ENCODE peak calls at places on chromosomes 13 and 19, in six cellular contexts. One of them, this sample, is unnamed.

GRCh38 chr13:26971990-26972888 is 199.4 kb downstream of the USP12 start:
- DNase-seq in HepG2: peak; percentile 74
- DNase-seq in H1: peak; percentile 70
- DNase-seq in HCT116: peak; percentile 26
- DNase-seq in SK-N-SH: no peak
- DNase-seq in K562: peak; percentile 37
- DNase-seq in this sample: peak; percentile 77

GRCh38 chr13:33106656-33107402 is 90.6 kb downstream of the KL start:
- DNase-seq in HCT116: no peak
- DNase-seq in K562: no peak
- DNase-seq in SK-N-SH: no peak
- DNase-seq in H1: no peak
- DNase-seq in HepG2: no peak
- DNase-seq in this sample: no peak

GRCh38 chr19:5232798-5233505 is 107.7 kb downstream of the PTPRS start:
- DNase-seq in HepG2: no peak
- DNase-seq in HCT116: no peak
- DNase-seq in SK-N-SH: no peak
- DNase-seq in K562: no peak
- DNase-seq in H1: no peak
- DNase-seq in this sample: no peak

GRCh38 chr13:60869941-60870613 is 473.1 kb downstream of the TDRD3 start:
- DNase-seq in K562: no peak
- DNase-seq in HCT116: no peak
- DNase-seq in SK-N-SH: no peak
- DNase-seq in HepG2: no peak
- DNase-seq in H1: no peak
- DNase-seq in this sample: no peak

GRCh38 chr19:53646144-53646543 is 14.3 kb downstream of the DPRX start:
- DNase-seq in HCT116: no peak
- DNase-seq in H1: no peak
- DNase-seq in HepG2: no peak
- DNase-seq in SK-N-SH: no peak
- DNase-seq in K562: no peak
- DNase-seq in this sample: no peak

GRCh38 chr19:33297401-33298145 is 4.8 kb downstream of the CEBPA start:
- DNase-seq in H1: no peak
- DNase-seq in K562: no peak
- DNase-seq in HepG2: no peak
- DNase-seq in SK-N-SH: peak; percentile 21
- DNase-seq in HCT116: no peak
- DNase-seq in this sample: no peak

GRCh38 chr13:92941167-92941566 is 285.4 kb upstream of the GPC6 start:
- DNase-seq in HepG2: no peak
- DNase-seq in SK-N-SH: no peak
- DNase-seq in H1: no peak
- DNase-seq in HCT116: no peak
- DNase-seq in K562: no peak
- DNase-seq in this sample: no peak

GRCh38 chr13:48667136-48667535 is 13.4 kb downstream of the CYSLTR2 start:
- DNase-seq in K562: no peak
- DNase-seq in SK-N-SH: no peak
- DNase-seq in HepG2: no peak
- DNase-seq in HCT116: no peak
- DNase-seq in H1: no peak
- DNase-seq in this sample: no peak

GRCh38 chr13:60165391-60166099 is 1.8 kb upstream of the DIAPH3 start:
- DNase-seq in K562: peak; percentile 12
- DNase-seq in H1: no peak
- DNase-seq in SK-N-SH: no peak
- DNase-seq in HepG2: no peak
- DNase-seq in HCT116: no peak
- DNase-seq in this sample: no peak

GRCh38 chr13:112716461-112716820 is 26.6 kb downstream of the ATP11A start:
- DNase-seq in HepG2: no peak
- DNase-seq in K562: no peak
- DNase-seq in H1: no peak
- DNase-seq in SK-N-SH: no peak
- DNase-seq in HCT116: no peak
- DNase-seq in this sample: no peak

GRCh38 chr13:104854007-104854406 is 1681.5 kb downstream of the EFNB2 start:
- DNase-seq in K562: no peak
- DNase-seq in HepG2: no peak
- DNase-seq in SK-N-SH: no peak
- DNase-seq in H1: no peak
- DNase-seq in HCT116: no peak
- DNase-seq in this sample: no peak

GRCh38 chr13:105219636-105220035 is 1315.8 kb downstream of the EFNB2 start:
- DNase-seq in HCT116: no peak
- DNase-seq in SK-N-SH: no peak
- DNase-seq in HepG2: no peak
- DNase-seq in H1: no peak
- DNase-seq in K562: no peak
- DNase-seq in this sample: no peak

GRCh38 chr19:49833594-49833993 is 15.5 kb downstream of the MED25 start:
- DNase-seq in HepG2: no peak
- DNase-seq in K562: no peak
- DNase-seq in H1: no peak
- DNase-seq in SK-N-SH: no peak
- DNase-seq in HCT116: no peak
- DNase-seq in this sample: no peak

GRCh38 chr13:27481766-27482165 is 31.4 kb upstream of the MTIF3 start:
- DNase-seq in HCT116: peak; percentile 37
- DNase-seq in SK-N-SH: peak; percentile 65
- DNase-seq in HepG2: peak; percentile 37
- DNase-seq in K562: peak; percentile 63
- DNase-seq in H1: peak; percentile 95
- DNase-seq in this sample: peak; percentile 60

GRCh38 chr19:44202470-44202869 is 9.9 kb upstream of the ZNF227 start:
- DNase-seq in HepG2: no peak
- DNase-seq in HCT116: no peak
- DNase-seq in SK-N-SH: no peak
- DNase-seq in H1: no peak
- DNase-seq in K562: no peak
- DNase-seq in this sample: no peak

GRCh38 chr19:5338661-5339469 is 1.7 kb downstream of the PTPRS start:
- DNase-seq in HepG2: no peak
- DNase-seq in K562: no peak
- DNase-seq in HCT116: no peak
- DNase-seq in H1: no peak
- DNase-seq in SK-N-SH: peak; percentile 81
- DNase-seq in this sample: no peak

GRCh38 chr19:741506-742131 is 9.3 kb upstream of the MISP start:
- DNase-seq in HCT116: no peak
- DNase-seq in SK-N-SH: peak; percentile 71
- DNase-seq in H1: no peak
- DNase-seq in HepG2: peak; percentile 61
- DNase-seq in K562: peak; percentile 65
- DNase-seq in this sample: peak; percentile 25

GRCh38 chr19:46608581-46609345 is 7.6 kb downstream of the CALM3 start:
- DNase-seq in SK-N-SH: peak; percentile 5
- DNase-seq in K562: no peak
- DNase-seq in HCT116: no peak
- DNase-seq in HepG2: no peak
- DNase-seq in H1: no peak
- DNase-seq in this sample: no peak

GRCh38 chr19:6362351-6362801 is 1.0 kb downstream of the CLPP start:
- DNase-seq in HepG2: no peak
- DNase-seq in K562: no peak
- DNase-seq in SK-N-SH: no peak
- DNase-seq in H1: no peak
- DNase-seq in HCT116: no peak
- DNase-seq in this sample: no peak

GRCh38 chr13:93767917-93768422 is 541.4 kb downstream of the GPC6 start:
- DNase-seq in K562: no peak
- DNase-seq in HCT116: no peak
- DNase-seq in SK-N-SH: no peak
- DNase-seq in HepG2: peak; percentile 74
- DNase-seq in H1: no peak
- DNase-seq in this sample: no peak

GRCh38 chr13:95641291-95641811 is 3.2 kb downstream of the DZIP1 start:
- DNase-seq in K562: no peak
- DNase-seq in HepG2: no peak
- DNase-seq in SK-N-SH: no peak
- DNase-seq in HCT116: no peak
- DNase-seq in H1: peak; percentile 63
- DNase-seq in this sample: no peak

GRCh38 chr19:43934055-43934984 is 762 bp downstream of the ZNF45 start:
- DNase-seq in HCT116: no peak
- DNase-seq in HepG2: no peak
- DNase-seq in SK-N-SH: peak; percentile 15
- DNase-seq in K562: peak; percentile 16
- DNase-seq in H1: no peak
- DNase-seq in this sample: no peak

GRCh38 chr13:52848455-52849190 is at the start of gene PCDH8:
- DNase-seq in K562: no peak
- DNase-seq in HCT116: no peak
- DNase-seq in SK-N-SH: peak; percentile 93
- DNase-seq in H1: peak; percentile 94
- DNase-seq in HepG2: no peak
- DNase-seq in this sample: no peak

GRCh38 chr13:29924951-29925350 is 74.5 kb upstream of the UBL3 start:
- DNase-seq in H1: no peak
- DNase-seq in HCT116: no peak
- DNase-seq in SK-N-SH: no peak
- DNase-seq in K562: no peak
- DNase-seq in HepG2: no peak
- DNase-seq in this sample: no peak
- TF ChIP-seq JUND in H1: no peak
- TF ChIP-seq JUND in HCT116: no peak
- TF ChIP-seq JUND in SK-N-SH: no peak
- TF ChIP-seq JUND in K562: no peak
- TF ChIP-seq JUND in HepG2: no peak
- TF ChIP-seq JUND in this sample: no peak

DNA sequence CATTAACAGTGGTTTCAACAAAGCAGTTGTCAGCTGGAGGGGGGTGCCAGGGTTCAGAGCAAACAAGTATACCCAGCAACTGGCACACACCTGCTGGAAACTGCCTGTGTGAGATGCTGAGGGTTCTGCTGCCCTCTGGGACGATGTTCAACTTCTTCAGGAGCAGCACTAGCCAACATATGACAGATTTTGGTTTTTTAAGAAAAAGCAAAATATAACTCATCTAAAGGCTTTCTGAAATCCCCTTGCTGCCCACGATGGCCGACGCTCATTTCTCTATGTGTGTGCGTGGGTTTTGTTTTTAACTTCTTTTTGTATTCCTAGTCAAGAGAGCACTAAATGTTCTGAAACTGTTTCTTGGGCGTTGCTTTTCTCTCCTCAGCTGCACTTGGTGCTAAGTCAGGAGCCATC is 79.9 kb downstream of the MRPL57 start:
- DNase-seq in HCT116: no peak
- DNase-seq in H1: no peak
- DNase-seq in HepG2: no peak
- DNase-seq in K562: no peak
- DNase-seq in SK-N-SH: no peak
- DNase-seq in this sample: no peak
- TF ChIP-seq JUND in HCT116: no peak
- TF ChIP-seq JUND in H1: no peak
- TF ChIP-seq JUND in HepG2: no peak
- TF ChIP-seq JUND in K562: no peak
- TF ChIP-seq JUND in SK-N-SH: no peak
- TF ChIP-seq JUND in this sample: no peak

DNA sequence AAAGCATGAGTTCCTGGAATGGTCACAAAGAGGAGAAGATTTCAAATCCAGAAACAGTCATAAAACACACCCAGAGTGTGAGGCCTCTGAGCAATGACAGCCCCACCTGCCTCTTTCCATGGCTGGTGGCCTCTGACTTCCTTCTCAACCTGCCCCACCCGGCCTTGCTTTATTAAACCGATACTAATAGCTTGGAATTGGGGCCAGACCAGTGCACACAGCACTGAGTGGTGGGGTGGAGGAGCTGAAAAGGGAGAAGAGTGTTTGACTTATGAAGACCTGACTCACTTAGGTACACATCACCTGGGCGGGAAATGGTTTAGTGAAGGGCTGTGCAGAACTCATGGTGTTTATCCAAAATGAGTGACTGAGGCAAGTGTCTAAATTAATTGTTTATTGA is 20.7 kb upstream of the CEACAM6 start:
- DNase-seq in HCT116: no peak
- DNase-seq in HepG2: no peak
- DNase-seq in K562: no peak
- DNase-seq in H1: no peak
- DNase-seq in SK-N-SH: no peak
- DNase-seq in this sample: no peak
- TF ChIP-seq JUND in HCT116: no peak
- TF ChIP-seq JUND in HepG2: no peak
- TF ChIP-seq JUND in K562: no peak
- TF ChIP-seq JUND in H1: no peak
- TF ChIP-seq JUND in SK-N-SH: no peak
- TF ChIP-seq JUND in this sample: no peak

GRCh38 chr13:75876371-75877050 is 240.4 kb downstream of the LMO7 start:
- DNase-seq in K562: peak; percentile 53
- DNase-seq in SK-N-SH: peak; percentile 55
- DNase-seq in HepG2: peak; percentile 46
- DNase-seq in H1: peak; percentile 70
- DNase-seq in HCT116: peak; percentile 60
- DNase-seq in this sample: peak; percentile 19

GRCh38 chr13:75879656-75880055 is 243.5 kb downstream of the LMO7 start:
- DNase-seq in SK-N-SH: no peak
- DNase-seq in H1: no peak
- DNase-seq in K562: no peak
- DNase-seq in HepG2: no peak
- DNase-seq in HCT116: no peak
- DNase-seq in this sample: no peak

GRCh38 chr13:75877092-75877491 is 241.0 kb downstream of the LMO7 start:
- DNase-seq in HepG2: no peak
- DNase-seq in K562: no peak
- DNase-seq in H1: no peak
- DNase-seq in SK-N-SH: no peak
- DNase-seq in HCT116: no peak
- DNase-seq in this sample: no peak

GRCh38 chr13:75875450-75875849 is 239.3 kb downstream of the LMO7 start:
- DNase-seq in H1: no peak
- DNase-seq in HCT116: no peak
- DNase-seq in K562: no peak
- DNase-seq in SK-N-SH: no peak
- DNase-seq in HepG2: no peak
- DNase-seq in this sample: no peak

DNA sequence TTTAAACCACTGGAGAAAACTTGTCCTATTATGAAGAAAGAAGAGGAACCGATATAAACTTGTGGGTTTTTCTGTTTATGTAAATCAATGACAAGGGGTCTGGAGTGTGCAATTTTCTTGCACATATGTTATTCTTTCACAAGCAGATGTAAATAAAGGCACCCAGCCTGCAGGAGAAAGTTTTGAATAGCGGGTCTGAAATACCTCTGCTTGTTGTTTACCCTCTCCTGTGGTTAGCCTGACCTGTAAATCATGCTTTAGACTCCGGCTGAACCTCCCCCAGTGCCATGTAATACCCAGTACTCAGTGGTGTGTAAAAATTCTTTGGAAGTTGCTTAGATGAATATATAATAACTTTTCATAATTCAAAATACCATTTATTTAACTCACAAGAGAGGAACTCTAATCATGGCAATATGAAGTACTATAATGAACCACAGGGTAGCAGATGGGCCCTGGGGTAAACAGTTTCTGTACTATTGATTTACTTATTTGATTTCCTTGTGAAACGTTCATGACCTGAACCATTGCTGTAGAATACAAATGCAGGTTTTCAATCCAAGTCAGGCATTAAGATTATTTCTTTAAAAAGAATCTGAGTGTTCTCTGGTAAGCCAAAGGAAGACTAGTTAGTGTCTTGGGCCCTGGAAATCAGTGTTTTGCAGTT is 245.1 kb downstream of the LMO7 start:
- DNase-seq in K562: no peak
- DNase-seq in HepG2: no peak
- DNase-seq in SK-N-SH: no peak
- DNase-seq in HCT116: no peak
- DNase-seq in H1: no peak
- DNase-seq in this sample: no peak
- TF ChIP-seq JUND in K562: no peak
- TF ChIP-seq JUND in HepG2: no peak
- TF ChIP-seq JUND in SK-N-SH: no peak
- TF ChIP-seq JUND in HCT116: no peak
- TF ChIP-seq JUND in H1: no peak
- TF ChIP-seq JUND in this sample: no peak